ENCODE peak calls at places on chromosomes 2 and 18, in nine cellular contexts. M is HT-29; F is NCI-H1092 treated with DMSO at 0.1 percent for 48 hours; J is endothelial cell; G is AML-193; H is NAMALWA; K is activated gamma-delta T cell treated with Interleukin-2 at 50 U/mL for 16 hours; C is GM19239; P is central memory CD4-positive, alpha-beta T cell. Z is an unnamed sample.

GRCh38 chr2:69291004-69291650 is 95.9 kb downstream of the GFPT1 start:
- DNase-seq in H (no peak), C (no peak), M (no peak), J (no peak), P (no peak), G (no peak), K (no peak), F (no peak), Z (no peak)

GRCh38 chr2:12227941-12228608 is 481.6 kb downstream of the LPIN1 start:
- DNase-seq in K (no peak), M (no peak), P (no peak), H (no peak), F (no peak), J (no peak), C (no peak), G (no peak), Z (no peak)

GRCh38 chr18:32383040-32383819 is 87.5 kb downstream of the GAREM1 start:
- DNase-seq in K (no peak), C (no peak), M (peak), J (no peak), P (no peak), F (no peak), G (no peak), H (no peak), Z (no peak)

GRCh38 chr18:45059695-45060094 is 379.0 kb downstream of the SETBP1 start:
- DNase-seq in J (no peak), G (peak), P (no peak), M (no peak), H (no peak), F (no peak), C (no peak), K (no peak), Z (no peak)

GRCh38 chr2:32775954-32776353 is 148.1 kb downstream of the TTC27 start:
- DNase-seq in H (no peak), K (no peak), C (no peak), G (no peak), F (no peak), P (no peak), J (no peak), M (no peak), Z (no peak)

GRCh38 chr18:50562686-50563085 is 2.8 kb downstream of the MAPK4 start:
- DNase-seq in F (no peak), K (no peak), H (no peak), J (no peak), G (no peak), P (no peak), C (no peak), M (no peak), Z (no peak)

GRCh38 chr2:71534786-71535185 is 81.4 kb downstream of the DYSF start:
- DNase-seq in C (no peak), M (no peak), J (no peak), K (no peak), F (no peak), H (no peak), P (no peak), G (no peak), Z (no peak)

GRCh38 chr2:230930149-230930780 is 5.2 kb upstream of the GPR55 start:
- DNase-seq in J (no peak), P (no peak), K (no peak), F (no peak), C (no peak), G (no peak), M (no peak), H (no peak), Z (no peak)

GRCh38 chr2:10469955-10470568 is 21.9 kb upstream of the ODC1 start:
- DNase-seq in K (no peak), F (no peak), G (no peak), C (no peak), J (no peak), P (no peak), M (no peak), H (no peak), Z (no peak)

GRCh38 chr2:46015671-46016070 is 281.5 kb upstream of the EPAS1 start:
- DNase-seq in P (no peak), C (no peak), J (no peak), H (no peak), K (no peak), G (no peak), F (no peak), M (no peak), Z (no peak)

GRCh38 chr2:102839668-102840388 is 78.0 kb downstream of the TMEM182 start:
- DNase-seq in C (peak), M (peak), H (peak), G (peak), F (peak), P (no peak), J (peak), K (peak), Z (peak)

GRCh38 chr2:118121986-118122767 is 33.9 kb downstream of the INSIG2 start:
- DNase-seq in H (no peak), C (no peak), M (no peak), P (no peak), K (no peak), G (no peak), F (no peak), J (no peak), Z (no peak)

GRCh38 chr2:55992465-55992864 is 68.9 kb upstream of the EFEMP1 start:
- DNase-seq in K (no peak), F (no peak), G (no peak), M (no peak), H (no peak), P (no peak), J (no peak), C (no peak), Z (no peak)

GRCh38 chr2:168039885-168040284 is 207.5 kb downstream of the STK39 start:
- DNase-seq in F (no peak), G (no peak), M (no peak), P (no peak), C (no peak), H (no peak), J (no peak), K (no peak), Z (no peak)

GRCh38 chr2:96344011-96344410 is 8.4 kb downstream of the NCAPH start:
- DNase-seq in K (peak), H (no peak), G (no peak), J (no peak), C (no peak), M (no peak), P (peak), F (no peak), Z (no peak)

GRCh38 chr18:78595924-78596573 is 383.6 kb upstream of the SALL3 start:
- DNase-seq in J (no peak), F (no peak), G (no peak), C (no peak), P (no peak), K (no peak), H (no peak), M (no peak), Z (no peak)

GRCh38 chr2:63301481-63301880 is 250.9 kb downstream of the OTX1 start:
- DNase-seq in P (no peak), C (no peak), G (no peak), F (no peak), K (no peak), J (no peak), M (no peak), H (peak), Z (no peak)